ENCODE peak calls at places on chromosomes 13 and 19, in eight cellular contexts. R is GF-D8; Q is myocyte; Z is stimulated activated CD4-positive, alpha-beta T cell treated with anti-CD3 and anti-CD28 coated beads, Interleukin-1b, Interleukin-23, amount 100 ng/mL, for 4 hours; J is activated CD4-positive, alpha-beta T cell treated with anti-CD3 and anti-CD28 coated beads, Interleukin-2, amount 50 U/mL, for 24 hours; T is NCI-H2227 treated with DMSO at 0.1 percent for 48 hours; O is dermis blood vessel endothelial cell; Y is NCI-H345. U is an unnamed sample.

GRCh38 chr13:109155301-109155761 is 525.9 kb downstream of the MYO16 start:
- DNase-seq in Y (no peak), J (no peak), Q (no peak), Z (no peak), O (no peak), R (no peak), T (no peak), U (no peak)

GRCh38 chr13:69857188-69857821 is 250.3 kb upstream of the ATXN8OS start:
- DNase-seq in J (no peak), Q (peak; percentile 28), Y (peak; percentile 71), O (peak; percentile 48), T (peak; percentile 30), Z (no peak), R (peak; percentile 10), U (peak; percentile 80)

GRCh38 chr19:1446713-1447564 is 3.0 kb upstream of the APC2 start:
- DNase-seq in Y (no peak), Q (no peak), J (no peak), T (no peak), R (no peak), O (peak; percentile 28), Z (no peak), U (peak; percentile 14)

GRCh38 chr19:34734601-34735103 is 609 bp downstream of the ZNF181 start:
- DNase-seq in O (no peak), Q (no peak), J (no peak), Z (no peak), R (no peak), T (no peak), Y (no peak), U (no peak)

GRCh38 chr19:5978606-5979552 is 939 bp upstream of the RANBP3 start:
- DNase-seq in T (no peak), O (no peak), Y (no peak), Z (no peak), R (no peak), Q (no peak), J (no peak), U (no peak)

GRCh38 chr19:44774614-44775013 is 3.1 kb upstream of the CBLC start:
- DNase-seq in T (no peak), O (no peak), Y (no peak), Q (no peak), R (no peak), Z (no peak), J (no peak), U (no peak)

GRCh38 chr19:11473725-11474124 is 7.1 kb downstream of the ELAVL3 start:
- DNase-seq in T (no peak), R (no peak), Y (no peak), J (no peak), Q (no peak), Z (no peak), O (no peak), U (no peak)

GRCh38 chr13:76944457-76944856 is 3.9 kb upstream of the ACOD1 start:
- DNase-seq in Y (no peak), J (no peak), Q (peak; percentile 31), O (peak; percentile 40), R (no peak), T (no peak), Z (no peak), U (no peak)

GRCh38 chr13:95474992-95475391 is 77.5 kb upstream of the CLDN10 start:
- DNase-seq in R (no peak), Q (no peak), Z (no peak), J (no peak), O (no peak), Y (no peak), T (no peak), U (no peak)

GRCh38 chr19:1273263-1274041 is 1.9 kb upstream of the FAM174C start:
- DNase-seq in J (no peak), Y (no peak), T (no peak), Q (no peak), O (no peak), R (no peak), Z (no peak), U (no peak)

GRCh38 chr13:21583496-21583895 is 20.5 kb downstream of the MICU2 start:
- DNase-seq in Z (no peak), J (no peak), R (no peak), Y (no peak), T (no peak), Q (peak; percentile 78), O (peak; percentile 97), U (no peak)

GRCh38 chr19:741506-742131 is 9.3 kb upstream of the MISP start:
- DNase-seq in J (no peak), R (peak; percentile 9), O (peak; percentile 14), Z (no peak), Y (no peak), Q (no peak), T (no peak), U (no peak)

GRCh38 chr13:106052200-106052767 is 483.2 kb downstream of the EFNB2 start:
- DNase-seq in T (no peak), Q (no peak), Z (no peak), Y (no peak), R (no peak), J (no peak), O (no peak), U (no peak)

U was measured in NCI-H1436.